ENCODE peak calls at places on chromosomes 16 and 17, in four cellular contexts. K is AG09309, X is Peyer's patch, J is activated gamma-delta T cell. S is an unnamed sample.

GRCh38 chr17:47257651-47258339 is 4.2 kb downstream of the ITGB3 start:
- DNase-seq in J (no peak), X (no peak), K (no peak), S (no peak)

GRCh38 chr16:15581127-15581815 is 61.7 kb downstream of the MARF1 start:
- DNase-seq in J (no peak), K (no peak), X (no peak), S (no peak)

GRCh38 chr16:88924834-88925539 is 52.0 kb downstream of the CBFA2T3 start:
- DNase-seq in X (peak; percentile 73), J (no peak), K (peak; percentile 45), S (peak; percentile 75)

GRCh38 chr17:61508912-61509311 is 56.7 kb downstream of the TBX4 start:
- DNase-seq in X (no peak), K (no peak), J (no peak), S (no peak)

GRCh38 chr17:47698749-47699535 is 5.0 kb downstream of the TBKBP1 start:
- DNase-seq in J (peak; percentile 54), K (no peak), X (peak; percentile 71), S (peak; percentile 69)

GRCh38 chr16:88922114-88922825 is 54.7 kb downstream of the CBFA2T3 start:
- DNase-seq in J (no peak), K (no peak), X (peak; percentile 44), S (peak; percentile 87)

GRCh38 chr17:31499771-31500554 is 108.5 kb downstream of the RAB11FIP4 start:
- DNase-seq in J (no peak), K (no peak), X (no peak), S (peak; percentile 82)

GRCh38 chr16:67163164-67163902 is 1.2 kb upstream of the HSF4 start:
- DNase-seq in K (no peak), J (no peak), X (no peak), S (peak; percentile 92)

GRCh38 chr16:9495824-9496223 is 404.4 kb downstream of the HAPSTR1 start:
- DNase-seq in J (no peak), K (no peak), X (no peak), S (no peak)

GRCh38 chr17:50495918-50496317 is 12.3 kb upstream of the MYCBPAP start:
- DNase-seq in J (no peak), K (no peak), X (no peak), S (no peak)

GRCh38 chr17:74271281-74271680 is 2.8 kb upstream of the DNAI2 start:
- DNase-seq in X (no peak), J (no peak), K (no peak), S (no peak)

GRCh38 chr16:13913374-13914292 is 6.3 kb upstream of the ERCC4 start:
- DNase-seq in X (no peak), K (no peak), J (no peak), S (no peak)